ENCODE peak calls at places on chromosomes 6 and 20, in four cellular contexts. E, D, C and V are unnamed samples.

GRCh38 chr6:34285571-34285970 is 36.8 kb upstream of the SMIM29 start:
- DNase-seq in E (no peak), D (no peak), C (no peak), V (no peak)

GRCh38 chr20:3248993-3249347 is 10.0 kb upstream of the SLC4A11 start:
- DNase-seq in E (no peak), D (no peak), C (no peak), V (no peak)

GRCh38 chr6:11632231-11632630 is 94.7 kb downstream of the TMEM170B start:
- DNase-seq in E (no peak), D (no peak), C (no peak), V (no peak)

GRCh38 chr20:39016076-39016475 is 53.9 kb downstream of the DHX35 start:
- DNase-seq in E (no peak), D (no peak), C (no peak), V (no peak)

GRCh38 chr6:102229271-102229670 is 835.8 kb downstream of the GRIK2 start:
- DNase-seq in E (no peak), D (no peak), C (no peak), V (no peak)

GRCh38 chr6:154056536-154056935 is 17.5 kb downstream of the OPRM1 start:
- DNase-seq in E (no peak), D (no peak), C (no peak), V (no peak)

GRCh38 chr6:133590814-133591213 is 298.1 kb upstream of the TCF21 start:
- DNase-seq in E (no peak), D (no peak), C (no peak), V (no peak)

GRCh38 chr20:54093423-54094267 is 23.3 kb upstream of the BCAS1 start:
- DNase-seq in E (no peak), D (no peak), C (no peak), V (no peak)

GRCh38 chr6:42813074-42813645 is 31.3 kb downstream of the BICRAL start:
- DNase-seq in E (no peak), D (no peak), C (no peak), V (no peak)

GRCh38 chr6:149950423-149950822 is 8.6 kb downstream of the ULBP2 start:
- DNase-seq in E (no peak), D (no peak), C (no peak), V (no peak)

GRCh38 chr20:45945678-45946148 is 11.2 kb downstream of the PCIF1 start:
- DNase-seq in E (no peak), D (no peak), C (no peak), V (no peak)

GRCh38 chr20:20085071-20085470 is 32.7 kb downstream of the CFAP61 start:
- DNase-seq in E (no peak), D (no peak), C (no peak), V (no peak)

GRCh38 chr6:5674141-5674540 is 332.6 kb downstream of the NRN1 start:
- DNase-seq in E (no peak), D (no peak), C (no peak), V (no peak)

GRCh38 chr6:89989742-89990141 is 95.5 kb downstream of the GJA10 start:
- DNase-seq in E (no peak), D (no peak), C (no peak), V (no peak)

GRCh38 chr20:45817652-45818194 is 5.3 kb downstream of the UBE2C start:
- DNase-seq in E (no peak), D (no peak), C (no peak), V (no peak)

GRCh38 chr20:59222982-59223610 is 59.5 kb downstream of the ZNF831 start:
- DNase-seq in E (no peak), D (no peak), C (no peak), V (no peak)

GRCh38 chr6:157471077-157471686 is 90.2 kb downstream of the ZDHHC14 start:
- DNase-seq in E (no peak), D (no peak), C (no peak), V (no peak)

GRCh38 chr6:124368131-124368530 is 564.5 kb downstream of the NKAIN2 start:
- DNase-seq in E (no peak), D (no peak), C (no peak), V (no peak)

GRCh38 chr6:28000351-28001045 is 43.5 kb downstream of the OR2B6 start:
- DNase-seq in E (no peak), D (no peak), C (no peak), V (no peak)

GRCh38 chr20:39283464-39283863 is 321.3 kb downstream of the DHX35 start:
- DNase-seq in E (no peak), D (no peak), C (no peak), V (no peak)

GRCh38 chr6:148997863-148998262 is 251.0 kb downstream of the UST start:
- DNase-seq in E (no peak), D (no peak), C (no peak), V (no peak)

GRCh38 chr6:14276667-14277404 is 159.3 kb downstream of the CD83 start:
- DNase-seq in E (peak), D (no peak), C (no peak), V (no peak)

GRCh38 chr6:21199246-21199645 is 394.3 kb upstream of the SOX4 start:
- DNase-seq in E (no peak), D (no peak), C (no peak), V (no peak)

GRCh38 chr6:4973972-4974885 is 29.6 kb downstream of the RPP40 start:
- DNase-seq in E (no peak), D (peak), C (peak), V (no peak)

GRCh38 chr20:57097245-57097935 is 169.1 kb downstream of the BMP7 start:
- DNase-seq in E (no peak), D (no peak), C (no peak), V (no peak)

GRCh38 chr20:22921595-22922421 is 113.3 kb upstream of the SSTR4 start:
- DNase-seq in E (no peak), D (no peak), C (peak), V (no peak)

GRCh38 chr6:117558818-117559217 is 43.5 kb downstream of the GOPC start:
- DNase-seq in E (no peak), D (no peak), C (no peak), V (no peak)

GRCh38 chr6:89035252-89036106 is 45.1 kb upstream of the PNRC1 start:
- DNase-seq in E (no peak), D (no peak), C (peak), V (peak)

GRCh38 chr6:7172605-7173185 is 64.9 kb downstream of the RREB1 start:
- DNase-seq in E (no peak), D (no peak), C (no peak), V (no peak)

GRCh38 chr20:420721-421574 is 12.8 kb downstream of the RBCK1 start:
- DNase-seq in E (no peak), D (no peak), C (peak), V (no peak)

GRCh38 chr20:45427236-45428149 is 11.6 kb downstream of the PIGT start:
- DNase-seq in E (no peak), D (no peak), C (peak), V (no peak)

GRCh38 chr6:89977808-89978748 is 83.8 kb downstream of the GJA10 start:
- DNase-seq in E (no peak), D (no peak), C (no peak), V (no peak)

GRCh38 chr6:42276008-42276890 is 58.6 kb upstream of the MRPS10 start:
- DNase-seq in E (no peak), D (no peak), C (no peak), V (no peak)

DNA sequence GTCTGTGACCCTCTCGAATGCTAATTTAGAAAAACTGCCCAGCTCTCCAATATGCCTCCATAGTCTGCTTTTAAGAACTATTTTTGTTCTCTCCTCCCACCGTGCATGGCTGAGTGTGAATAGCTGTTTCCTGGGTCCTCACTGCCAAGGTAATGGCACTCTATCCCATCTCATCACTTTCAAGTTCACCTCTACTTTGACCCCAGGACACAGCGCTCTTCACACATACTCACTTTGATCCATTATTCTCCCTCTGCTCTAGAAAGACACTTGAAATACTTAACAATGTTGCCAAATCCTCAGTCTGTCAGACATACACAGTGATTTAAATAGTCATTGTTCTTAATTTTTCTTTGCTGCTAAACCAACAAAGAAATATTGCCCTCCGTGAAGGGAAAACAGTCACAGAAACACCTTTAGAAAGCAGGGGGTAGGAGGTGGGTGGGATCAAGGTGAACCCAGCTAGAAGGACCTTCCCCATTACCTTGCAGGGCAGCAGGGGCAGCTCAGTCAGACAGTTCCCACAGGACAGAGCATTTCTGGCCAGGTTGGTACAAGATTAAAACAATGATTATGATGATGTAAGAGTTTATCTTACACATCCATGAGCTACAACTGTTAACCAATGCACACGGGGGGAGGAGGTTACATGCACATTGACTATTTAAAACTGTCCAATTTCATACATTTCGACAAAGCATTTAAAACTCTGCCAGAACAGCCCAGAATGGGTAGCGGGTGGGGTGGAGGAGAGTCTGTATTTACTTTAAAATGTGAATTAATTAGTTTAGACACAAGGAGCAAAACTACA is 2.4 kb downstream of the SLC22A23 start:
- DNase-seq in E (no peak), D (no peak), C (no peak), V (peak)
- TF ChIP-seq GABPA in E (no peak), D (no peak), C (no peak), V (no peak)

DNA sequence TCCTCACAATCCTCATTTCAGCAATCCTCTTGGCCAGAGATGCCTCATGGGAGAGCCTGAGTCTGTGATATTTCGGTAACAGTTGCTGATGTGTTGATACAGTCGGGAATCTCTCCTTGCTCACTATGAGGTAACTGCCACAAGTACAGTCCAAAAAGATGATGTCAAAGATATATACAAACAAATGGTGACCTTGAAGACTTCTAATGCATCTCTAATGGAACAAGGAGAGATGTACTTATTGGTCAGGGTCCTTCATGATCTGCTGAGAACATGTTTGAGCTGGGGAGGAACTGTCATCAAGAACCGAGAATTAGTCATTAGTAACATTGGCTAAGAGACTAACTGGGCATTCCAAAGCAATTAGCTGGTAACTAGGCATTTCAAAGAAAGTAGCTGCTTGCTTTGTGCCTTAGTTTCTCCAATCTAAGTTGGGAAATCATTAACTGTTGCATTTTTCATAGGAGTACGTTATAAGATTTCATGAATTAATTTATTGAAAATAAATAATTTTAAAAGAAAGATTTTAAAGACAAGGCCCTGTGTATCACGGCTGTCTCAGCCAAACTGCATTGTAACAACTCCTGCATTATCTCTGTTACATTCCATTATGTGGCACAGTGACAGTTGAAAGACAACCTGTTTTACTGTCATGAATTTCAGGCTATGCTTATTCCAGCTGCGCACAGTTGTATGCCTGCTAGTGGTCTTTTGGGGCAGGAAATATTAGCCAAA is 56.0 kb downstream of the FILIP1 start:
- DNase-seq in E (no peak), D (no peak), C (no peak), V (no peak)
- TF ChIP-seq SRF in E (no peak), D (no peak), C (no peak), V (no peak)

GRCh38 chr20:49676581-49677291 is 36.9 kb downstream of the B4GALT5 start:
- DNase-seq in E (peak), D (no peak), C (peak), V (peak)
- TF ChIP-seq GABPA in E (no peak), D (no peak), C (no peak), V (no peak)

GRCh38 chr6:76856065-76856464 is 607.2 kb downstream of the HTR1B start:
- DNase-seq in E (no peak), D (no peak), C (no peak), V (no peak)

GRCh38 chr6:76866091-76866490 is 597.2 kb downstream of the HTR1B start:
- DNase-seq in E (no peak), D (no peak), C (no peak), V (no peak)

GRCh38 chr6:76862966-76863365 is 600.3 kb downstream of the HTR1B start:
- DNase-seq in E (no peak), D (no peak), C (no peak), V (no peak)

GRCh38 chr6:76867182-76867581 is 596.1 kb downstream of the HTR1B start:
- DNase-seq in E (no peak), D (no peak), C (no peak), V (no peak)

DNA sequence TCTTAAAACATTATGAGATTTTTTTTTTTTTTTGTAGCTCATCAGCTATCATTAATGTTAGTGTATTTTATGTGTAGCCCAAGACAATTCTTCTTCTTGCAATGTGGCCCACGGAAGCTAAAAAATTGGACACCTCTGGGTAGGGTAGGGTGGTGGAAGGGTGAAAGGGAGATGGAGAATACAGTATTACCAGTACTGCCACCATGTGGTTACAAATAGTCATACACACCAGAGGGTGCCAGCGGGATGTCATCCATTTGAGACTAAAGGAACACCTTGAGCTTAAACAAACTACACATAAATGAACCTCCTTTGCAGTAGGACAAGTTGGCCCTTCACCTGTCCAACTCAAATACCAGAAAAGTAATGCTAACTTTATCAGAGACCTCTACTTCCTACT is 601.9 kb downstream of the HTR1B start:
- DNase-seq in E (no peak), D (no peak), C (no peak), V (peak)
- TF ChIP-seq SRF in E (no peak), D (no peak), C (no peak), V (no peak)

GRCh38 chr6:30321692-30322388 is 4.9 kb upstream of the TRIM39 start:
- DNase-seq in E (no peak), D (no peak), C (no peak), V (no peak)
- TF ChIP-seq GABPA in E (no peak), D (no peak), C (no peak), V (no peak)

GRCh38 chr6:113634352-113635163 is 222.6 kb upstream of the MARCKS start:
- DNase-seq in E (peak), D (no peak), C (no peak), V (no peak)
- TF ChIP-seq SRF in E (no peak), D (no peak), C (no peak), V (no peak)

GRCh38 chr6:163296835-163297519 is 117.5 kb upstream of the QKI start:
- DNase-seq in E (no peak), D (no peak), C (no peak), V (no peak)
- TF ChIP-seq GABPA in E (no peak), D (no peak), C (no peak), V (no peak)

GRCh38 chr6:9539231-9539755 is 875.6 kb downstream of the TFAP2A start:
- DNase-seq in E (no peak), D (no peak), C (no peak), V (no peak)

GRCh38 chr6:9540534-9541126 is 874.2 kb downstream of the TFAP2A start:
- DNase-seq in E (no peak), D (no peak), C (peak), V (peak)

GRCh38 chr6:9537381-9537780 is 877.5 kb downstream of the TFAP2A start:
- DNase-seq in E (no peak), D (no peak), C (no peak), V (no peak)

GRCh38 chr6:9543649-9544048 is 871.2 kb downstream of the TFAP2A start:
- DNase-seq in E (no peak), D (no peak), C (no peak), V (no peak)

GRCh38 chr6:9540126-9540525 is 874.7 kb downstream of the TFAP2A start:
- DNase-seq in E (no peak), D (no peak), C (no peak), V (no peak)
- TF ChIP-seq SRF in E (no peak), D (no peak), C (no peak), V (no peak)

DNA sequence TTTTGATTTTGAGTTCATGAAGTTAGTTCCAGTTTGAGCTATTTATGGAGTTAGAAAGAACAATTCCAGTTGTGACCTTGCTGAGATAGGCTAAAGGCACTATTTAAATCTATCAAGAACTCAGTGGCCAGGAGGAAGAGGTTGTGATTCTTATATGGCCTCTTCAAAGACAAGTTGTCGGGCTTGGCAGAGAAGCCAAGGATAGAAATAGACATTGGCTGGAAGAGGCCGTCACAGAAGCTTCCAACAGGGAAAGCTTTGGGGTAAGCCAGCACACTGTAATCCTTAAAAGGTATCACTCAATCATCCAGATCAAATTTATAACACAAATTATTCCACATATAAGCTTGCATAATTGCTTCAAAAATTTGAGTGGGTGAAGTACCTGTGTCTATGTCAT is 286.1 kb downstream of the SYNE1 start:
- DNase-seq in E (no peak), D (no peak), C (no peak), V (no peak)
- TF ChIP-seq GABPA in E (no peak), D (no peak), C (no peak), V (no peak)